ENCODE peak calls at places on chromosomes 16 and 17, in six cellular contexts. H, V, G, O, D and E are unnamed samples.

GRCh38 chr17:32546031-32546444 is 59.2 kb downstream of the CDK5R1 start:
- DNase-seq in H (no peak), V (peak; percentile 23), G (no peak), O (peak; percentile 49), D (no peak), E (peak; percentile 42)

GRCh38 chr16:49482690-49483089 is 109.1 kb downstream of the C16orf78 start:
- DNase-seq in H (no peak), V (no peak), G (no peak), O (no peak), D (no peak), E (no peak)

GRCh38 chr16:23072084-23072599 is 77.1 kb downstream of the USP31 start:
- DNase-seq in H (no peak), V (no peak), G (no peak), O (no peak), D (peak; percentile 88), E (no peak)

GRCh38 chr16:17633146-17633966 is 162.6 kb upstream of the XYLT1 start:
- DNase-seq in H (no peak), V (no peak), G (no peak), O (no peak), D (no peak), E (no peak)

GRCh38 chr17:38910325-38910724 is 15.1 kb upstream of the LASP1NB start:
- DNase-seq in H (no peak), V (no peak), G (no peak), O (no peak), D (no peak), E (no peak)

GRCh38 chr16:27240948-27241531 is 27.5 kb downstream of the NSMCE1 start:
- DNase-seq in H (no peak), V (no peak), G (no peak), O (no peak), D (no peak), E (no peak)

GRCh38 chr16:89572478-89573205 is 2.9 kb upstream of the CPNE7 start:
- DNase-seq in H (no peak), V (no peak), G (no peak), O (no peak), D (no peak), E (no peak)

GRCh38 chr17:55295411-55296170 is 30.8 kb downstream of the HLF start:
- DNase-seq in H (peak; percentile 12), V (peak; percentile 13), G (peak; percentile 52), O (peak; percentile 4), D (peak; percentile 68), E (peak; percentile 36)

GRCh38 chr16:58125041-58125440 is 4.1 kb downstream of the CFAP20 start:
- DNase-seq in H (no peak), V (no peak), G (no peak), O (no peak), D (no peak), E (no peak)

GRCh38 chr17:28173801-28174200 is 131.3 kb downstream of the NLK start:
- DNase-seq in H (no peak), V (no peak), G (no peak), O (no peak), D (no peak), E (no peak)

GRCh38 chr16:88924834-88925539 is 52.0 kb downstream of the CBFA2T3 start:
- DNase-seq in H (no peak), V (peak; percentile 68), G (no peak), O (peak; percentile 34), D (peak; percentile 61), E (peak; percentile 82)

GRCh38 chr16:87713469-87714229 is 52.1 kb downstream of the KLHDC4 start:
- DNase-seq in H (peak; percentile 18), V (no peak), G (no peak), O (no peak), D (no peak), E (no peak)

GRCh38 chr17:1221209-1221608 is 41.4 kb upstream of the ABR start:
- DNase-seq in H (no peak), V (no peak), G (no peak), O (no peak), D (no peak), E (no peak)

GRCh38 chr16:35706901-35707300 is 2247.5 kb downstream of the TP53TG3F start:
- DNase-seq in H (no peak), V (no peak), G (no peak), O (no peak), D (no peak), E (no peak)

GRCh38 chr17:3505008-3505407 is 29.2 kb downstream of the ASPA start:
- DNase-seq in H (no peak), V (no peak), G (no peak), O (no peak), D (no peak), E (no peak)

GRCh38 chr17:75950421-75950820 is 9.6 kb upstream of the FBF1 start:
- DNase-seq in H (no peak), V (no peak), G (no peak), O (no peak), D (no peak), E (no peak)

GRCh38 chr16:1183235-1183907 is 30.5 kb downstream of the CACNA1H start:
- DNase-seq in H (no peak), V (no peak), G (no peak), O (peak; percentile 15), D (peak; percentile 69), E (no peak)

GRCh38 chr16:46730126-46730525 is 18.0 kb downstream of the MYLK3 start:
- DNase-seq in H (no peak), V (no peak), G (no peak), O (no peak), D (no peak), E (no peak)